ENCODE peak calls at places on chromosomes 11 and 22, in five cellular contexts. F is astrocyte of the spinal cord, A is left ventricle myocardium inferior, C is fibroblast of pulmonary artery, E is fibroblast of the aortic adventitia. J is an unnamed sample.

GRCh38 chr22:40083794-40084193 is 89.0 kb downstream of the FAM83F start:
- DNase-seq in A (no peak), F (no peak), E (no peak), C (no peak), J (no peak)

GRCh38 chr22:47158457-47158856 is 396.0 kb downstream of the TBC1D22A start:
- DNase-seq in A (no peak), F (no peak), C (no peak), E (no peak), J (no peak)

GRCh38 chr11:105152556-105152955 is 13.0 kb upstream of the CARD18 start:
- DNase-seq in E (no peak), F (no peak), C (no peak), A (no peak), J (no peak)

GRCh38 chr11:1292644-1293618 is 16.5 kb downstream of the TOLLIP start:
- DNase-seq in C (no peak), E (no peak), F (no peak), A (peak), J (no peak)

GRCh38 chr11:12541588-12542151 is 132.6 kb upstream of the TEAD1 start:
- DNase-seq in F (no peak), A (no peak), E (no peak), C (no peak), J (no peak)

GRCh38 chr11:57640068-57640800 is 9.5 kb downstream of the YPEL4 start:
- DNase-seq in E (no peak), A (no peak), C (no peak), F (no peak), J (no peak)

GRCh38 chr11:73152086-73152853 is 10.2 kb upstream of the FCHSD2 start:
- DNase-seq in F (no peak), E (no peak), C (no peak), A (no peak), J (no peak)

GRCh38 chr11:43359432-43359818 is 705 bp downstream of the TTC17 start:
- DNase-seq in A (no peak), E (peak), C (peak), F (peak), J (peak)

GRCh38 chr22:19824197-19825015 is 30.3 kb downstream of the GNB1L start:
- DNase-seq in E (no peak), A (no peak), F (no peak), C (no peak), J (no peak)

GRCh38 chr22:49568751-49569285 is 258.9 kb downstream of the BRD1 start:
- DNase-seq in A (no peak), C (no peak), E (no peak), F (no peak), J (no peak)

GRCh38 chr11:45934580-45935318 is 12.3 kb downstream of the LARGE2 start:
- DNase-seq in A (no peak), E (no peak), F (no peak), C (no peak), J (no peak)

GRCh38 chr11:78414321-78415051 is 3.1 kb downstream of the GAB2 start:
- DNase-seq in E (peak), A (no peak), F (peak), C (peak), J (peak)

GRCh38 chr11:87038235-87038960 is 664 bp downstream of the TMEM135 start:
- DNase-seq in A (no peak), F (peak), C (no peak), E (no peak), J (peak)

GRCh38 chr22:20066617-20067383 is 13.2 kb upstream of the DGCR8 start:
- DNase-seq in F (no peak), A (no peak), C (no peak), E (no peak), J (no peak)

GRCh38 chr22:35589071-35589735 is 27.9 kb downstream of the MB start:
- DNase-seq in F (peak), E (peak), C (peak), A (no peak), J (peak)

GRCh38 chr11:128232588-128232987 is 354.8 kb downstream of the ETS1 start:
- DNase-seq in F (no peak), A (no peak), C (no peak), E (no peak), J (no peak)

GRCh38 chr11:102810943-102811528 is 13.1 kb upstream of the MMP1 start:
- DNase-seq in F (peak), E (peak), C (peak), A (no peak), J (peak)

GRCh38 chr11:102111787-102112653 is 1.8 kb downstream of the YAP1 start:
- DNase-seq in A (no peak), E (peak), C (peak), F (peak), J (peak)

GRCh38 chr22:50302041-50302541 is 5.4 kb downstream of the PLXNB2 start:
- DNase-seq in C (peak), F (no peak), A (no peak), E (no peak), J (no peak)

GRCh38 chr22:46057206-46057605 is 80.2 kb upstream of the WNT7B start:
- DNase-seq in A (peak), C (no peak), E (peak), F (peak), J (no peak)

GRCh38 chr11:69839516-69839915 is 20.3 kb upstream of the FGF3 start:
- DNase-seq in E (no peak), F (no peak), A (no peak), C (no peak), J (no peak)

GRCh38 chr22:40024201-40025061 is 29.7 kb downstream of the FAM83F start:
- DNase-seq in F (peak), C (peak), E (peak), A (peak), J (peak)

GRCh38 chr11:34234086-34234740 is 123.6 kb downstream of the ABTB2 start:
- DNase-seq in C (peak), E (peak), F (peak), A (no peak), J (peak)

GRCh38 chr11:1076061-1076665 is 1.5 kb downstream of the MUC2 start:
- DNase-seq in C (no peak), F (no peak), E (no peak), A (no peak), J (no peak)

GRCh38 chr11:1297011-1297575 is 12.3 kb downstream of the TOLLIP start:
- DNase-seq in F (no peak), E (no peak), C (no peak), A (no peak), J (no peak)

GRCh38 chr11:112004389-112004788 is 20.8 kb upstream of the DLAT start:
- DNase-seq in F (no peak), C (no peak), E (no peak), A (no peak), J (no peak)

GRCh38 chr11:69061713-69062053 is 13.0 kb downstream of the TPCN2 start:
- DNase-seq in A (no peak), E (no peak), C (no peak), F (no peak), J (no peak)

GRCh38 chr22:38570841-38571364 is 920 bp upstream of the DMC1 start:
- DNase-seq in F (peak), C (peak), A (peak), E (peak), J (peak)

GRCh38 chr11:84628871-84629625 is 998.1 kb downstream of the DLG2 start:
- DNase-seq in A (no peak), E (no peak), F (no peak), C (no peak), J (no peak)

DNA sequence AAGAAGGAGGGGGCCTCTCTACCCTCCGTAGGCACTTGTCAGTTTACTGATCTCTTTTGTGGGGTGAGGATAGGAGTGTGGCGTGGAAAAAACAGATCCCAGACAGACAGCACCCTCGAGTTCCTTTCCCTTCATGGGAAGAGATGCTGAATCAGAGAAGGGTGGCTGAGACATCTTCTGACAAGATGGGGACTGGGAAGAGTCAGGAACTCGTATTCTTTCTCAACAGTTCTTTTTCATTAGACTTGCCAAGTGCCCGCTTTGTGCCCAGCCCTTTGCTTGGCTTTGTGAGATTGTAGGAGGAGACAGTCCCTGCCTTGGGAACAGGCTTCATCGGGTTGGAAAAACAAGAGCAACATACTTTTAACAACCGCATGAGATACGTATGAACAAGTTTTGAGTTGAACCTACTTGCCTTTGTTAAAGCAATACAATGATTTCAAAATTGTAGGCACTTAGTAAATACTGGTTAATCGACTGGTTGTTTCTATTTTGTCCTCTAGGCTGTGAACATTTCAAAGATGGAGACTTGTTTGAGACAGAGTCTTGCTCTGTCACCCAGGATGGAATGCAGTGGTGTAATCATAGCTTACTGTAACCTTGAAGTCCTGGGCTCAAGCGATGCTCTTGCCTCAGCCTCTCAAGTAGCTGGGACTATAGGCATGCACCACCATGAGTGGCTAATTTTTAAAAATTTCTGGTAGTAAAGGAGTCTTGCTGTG is 1.1 kb downstream of the RRM1 start:
- DNase-seq in F (peak), C (peak), A (no peak), E (peak), J (peak)
- TF ChIP-seq CTCF in F (no peak), C (no peak), A (no peak), E (no peak), J (no peak)

DNA sequence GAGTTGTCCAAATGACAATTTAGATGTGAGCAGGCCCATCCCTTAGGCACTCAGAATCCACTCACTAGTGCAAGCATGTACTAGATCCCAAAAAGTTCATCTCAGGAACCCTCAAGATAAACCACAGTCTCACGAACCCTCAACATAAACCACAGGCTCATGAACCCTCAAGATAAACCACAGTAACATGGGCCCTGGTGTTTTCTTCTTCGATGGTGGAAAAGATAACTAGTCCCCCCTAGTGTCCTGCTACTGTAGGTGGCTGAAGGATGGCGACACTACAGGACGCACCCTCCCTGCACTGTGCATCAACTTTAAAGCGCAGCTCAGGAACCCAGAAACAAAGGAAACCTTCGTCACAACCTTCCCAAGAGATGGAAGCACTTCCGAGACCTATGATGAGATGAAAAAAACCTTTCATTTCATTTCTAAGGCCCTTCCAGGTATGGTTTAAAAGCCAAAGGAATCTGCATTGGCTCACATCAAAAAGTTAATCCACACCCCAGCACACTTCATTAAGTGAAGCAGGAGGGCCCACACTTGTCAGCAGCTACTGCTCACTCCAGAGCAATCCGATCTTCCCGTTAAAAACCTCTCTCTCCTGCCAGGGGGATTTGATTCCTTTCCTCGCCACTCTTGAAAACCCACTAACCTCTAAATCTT is 2.4 kb downstream of the LARGE1 start:
- DNase-seq in E (peak), F (no peak), A (no peak), C (no peak), J (peak)
- H3K4me3 ChIP-seq in E (no peak), F (no peak), A (peak), C (no peak), J (no peak)

GRCh38 chr11:61425367-61426131 is 4.2 kb downstream of the CPSF7 start:
- DNase-seq in E (no peak), A (no peak), C (no peak), F (no peak), J (no peak)

GRCh38 chr11:61429691-61430582 is at the start of the genes CPSF7 and SDHAF2:
- DNase-seq in E (peak), C (peak), A (peak), F (peak), J (peak)

DNA sequence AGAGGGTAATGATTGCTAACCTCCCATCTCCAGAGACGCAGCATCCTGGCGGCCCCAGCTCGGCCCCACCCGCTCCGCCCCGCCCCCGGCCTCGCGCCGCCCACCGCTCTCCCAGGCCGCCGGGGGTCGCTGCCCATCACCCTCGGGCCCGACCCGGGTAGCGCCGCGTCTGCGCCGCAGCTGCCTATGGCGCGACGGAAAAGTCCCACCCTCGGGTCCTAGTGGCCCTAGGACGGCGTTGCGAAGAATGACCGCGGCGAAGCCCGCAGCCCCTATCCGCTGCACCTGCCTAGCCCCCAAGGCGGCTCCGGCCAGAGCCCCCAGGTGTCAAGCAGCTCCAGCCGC is 457 bp downstream of the CPSF7 start:
- DNase-seq in C (peak), E (peak), F (peak), A (peak), J (peak)
- TF ChIP-seq CTCF in C (no peak), E (no peak), F (no peak), A (peak), J (no peak)

DNA sequence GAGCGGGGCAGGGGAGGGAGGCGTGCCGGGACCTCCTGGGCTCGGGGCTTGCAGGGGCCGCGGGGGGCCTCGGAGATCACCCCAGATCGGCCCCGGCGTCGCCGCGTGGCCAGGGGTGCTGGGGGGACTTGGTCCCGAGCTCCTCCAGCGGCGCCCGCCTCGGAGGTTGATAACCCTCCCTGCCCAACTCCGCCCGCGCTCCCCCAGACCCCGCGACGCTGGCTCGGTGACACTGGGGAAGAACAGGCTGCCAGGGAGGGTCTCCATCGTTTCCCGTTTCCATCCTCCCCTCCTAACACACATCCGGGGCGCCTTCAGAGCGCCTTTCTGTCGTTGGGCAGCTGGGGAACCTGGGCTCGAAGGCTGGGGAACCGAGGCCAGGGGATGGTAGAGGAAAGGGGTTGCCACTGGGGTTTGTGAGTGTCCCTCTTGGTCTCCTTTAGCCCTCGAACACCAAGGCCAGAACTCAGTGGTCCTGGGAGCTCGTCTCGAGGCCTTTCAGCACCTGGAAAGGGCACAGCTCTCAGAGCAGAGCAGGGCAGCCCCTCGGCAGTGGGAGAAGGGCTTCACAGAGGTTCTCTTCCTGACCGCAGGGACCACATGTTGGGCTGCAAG is 431 bp downstream of the SLC37A2 start:
- DNase-seq in C (no peak), A (no peak), F (no peak), E (no peak), J (no peak)
- H3K4me3 ChIP-seq in C (peak), A (peak), F (peak), E (peak), J (peak)

DNA sequence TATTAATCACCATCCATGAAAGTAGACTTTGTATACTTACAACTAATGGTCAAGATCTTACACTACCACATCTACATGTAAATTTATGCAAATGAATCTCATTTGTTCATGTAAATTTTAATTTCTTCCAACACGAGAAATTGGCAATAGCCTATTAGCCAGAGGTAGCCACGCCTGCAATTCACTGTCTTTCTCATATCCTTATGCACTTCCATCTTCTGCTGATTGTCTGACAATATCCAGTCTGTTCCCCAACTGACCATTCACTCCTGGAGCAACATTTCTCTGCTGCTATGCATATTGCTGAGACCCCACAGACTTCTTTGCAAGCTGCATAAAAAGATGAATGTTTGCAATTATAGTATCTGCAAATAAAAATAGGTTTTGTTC is 2.5 kb downstream of the NNMT start:
- DNase-seq in E (peak), F (peak), A (no peak), C (peak), J (no peak)
- TF ChIP-seq CTCF in E (no peak), F (no peak), A (no peak), C (no peak), J (no peak)

GRCh38 chr11:10752061-10752460 is 1.0 kb downstream of the CTR9 start:
- DNase-seq in A (no peak), C (no peak), E (no peak), F (no peak), J (no peak)
- H3K4me3 ChIP-seq in A (peak), C (peak), E (peak), F (peak), J (peak)

J was measured in choroid plexus epithelial cell.